ENCODE peak calls at places on chromosomes 11 and 22, in seven cellular contexts. D is fibroblast of lung, T is neural progenitor cell, O is A673, R is MM.1S, C is HCT116, U is GM23248. H is an unnamed sample.

GRCh38 chr11:18650859-18651557 is 16.9 kb upstream of the SPTY2D1 start:
- DNase-seq in D (peak; percentile 82), T (peak; percentile 64), O (peak; percentile 80), R (peak; percentile 78), C (peak; percentile 69), U (peak; percentile 66), H (no peak)

GRCh38 chr11:90134420-90135003 is at the start of gene NAALAD2:
- DNase-seq in D (peak; percentile 67), T (peak; percentile 86), O (peak; percentile 70), R (peak; percentile 42), C (no peak), U (peak; percentile 66), H (peak; percentile 18)

GRCh38 chr22:44389181-44389580 is 76.4 kb upstream of the SHISAL1 start:
- DNase-seq in D (no peak), T (no peak), O (no peak), R (no peak), C (no peak), U (no peak), H (no peak)

GRCh38 chr11:106001304-106002012 is 20.6 kb downstream of the MSANTD4 start:
- DNase-seq in D (no peak), T (no peak), O (no peak), R (no peak), C (no peak), U (peak; percentile 3), H (no peak)

GRCh38 chr11:30023037-30023436 is 6.2 kb upstream of the KCNA4 start:
- DNase-seq in D (no peak), T (no peak), O (no peak), R (no peak), C (no peak), U (no peak), H (no peak)

GRCh38 chr11:86990079-86990478 is 34.9 kb upstream of the FZD4 start:
- DNase-seq in D (peak; percentile 17), T (no peak), O (peak; percentile 60), R (no peak), C (no peak), U (peak; percentile 18), H (peak; percentile 26)

GRCh38 chr11:14179126-14179820 is 179.7 kb downstream of the RRAS2 start:
- DNase-seq in D (peak; percentile 97), T (no peak), O (no peak), R (no peak), C (no peak), U (peak; percentile 67), H (no peak)

GRCh38 chr11:61273151-61274078 is 21.7 kb downstream of the VWCE start:
- DNase-seq in D (no peak), T (no peak), O (no peak), R (no peak), C (no peak), U (no peak), H (no peak)

GRCh38 chr11:1574256-1575242 is 2.5 kb upstream of the DUSP8 start:
- DNase-seq in D (peak; percentile 49), T (peak; percentile 73), O (peak; percentile 30), R (peak; percentile 58), C (no peak), U (peak; percentile 74), H (no peak)

GRCh38 chr11:94897330-94897768 is 76.0 kb downstream of the CWC15 start:
- DNase-seq in D (peak; percentile 67), T (peak; percentile 56), O (peak; percentile 65), R (peak; percentile 44), C (peak; percentile 47), U (peak; percentile 56), H (peak; percentile 22)

DNA sequence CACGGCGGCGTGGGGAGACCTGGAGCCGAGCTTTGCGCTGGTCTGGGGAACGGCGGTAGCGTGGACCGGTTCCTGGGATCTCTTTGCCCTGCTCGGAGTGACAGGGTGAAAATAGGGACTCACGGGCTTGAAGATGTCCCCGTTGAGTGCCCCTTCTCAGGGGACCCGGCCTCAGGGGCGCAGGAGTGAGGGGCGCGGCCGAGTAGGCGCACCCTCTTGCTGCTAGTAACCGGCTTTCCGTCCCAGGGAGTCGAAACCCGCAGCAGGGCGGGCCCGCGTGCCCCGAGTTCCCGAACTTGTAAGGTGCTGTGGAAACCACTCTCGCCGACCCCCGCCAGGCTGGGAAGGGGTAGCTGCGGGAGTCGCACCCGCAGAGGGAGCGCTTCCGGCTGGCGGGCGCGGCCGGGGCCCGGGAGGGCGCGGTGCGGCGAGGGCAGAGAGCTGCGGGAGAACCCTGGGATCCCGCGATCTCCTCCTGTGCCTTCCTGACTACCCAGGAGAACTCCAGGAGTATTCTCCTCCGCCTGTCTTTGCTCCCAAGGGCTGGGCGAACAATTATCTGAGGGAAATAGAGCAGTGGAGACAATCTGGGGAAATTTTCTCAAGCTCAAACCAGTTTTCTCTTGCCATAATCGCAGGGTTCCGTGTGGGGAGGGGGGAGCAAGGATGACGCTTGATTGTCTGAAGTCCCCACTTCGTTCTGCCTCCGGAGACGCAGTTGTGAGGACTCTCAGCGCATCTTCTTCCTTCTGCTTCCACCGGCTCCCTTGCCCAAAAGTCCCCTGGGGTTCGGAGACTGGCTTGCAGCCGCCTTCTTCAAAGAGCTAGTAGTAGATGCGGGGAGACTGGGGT is 673 bp downstream of the NELL1 start:
- DNase-seq in D (no peak), T (peak; percentile 34), O (peak; percentile 10), R (no peak), C (no peak), U (no peak), H (no peak)
- TF ChIP-seq EZH2 in D (peak; percentile 37), T (peak; percentile 88), O (peak; percentile 75), R (no peak), C (no peak), U (peak; percentile 36), H (peak; percentile 80)

DNA sequence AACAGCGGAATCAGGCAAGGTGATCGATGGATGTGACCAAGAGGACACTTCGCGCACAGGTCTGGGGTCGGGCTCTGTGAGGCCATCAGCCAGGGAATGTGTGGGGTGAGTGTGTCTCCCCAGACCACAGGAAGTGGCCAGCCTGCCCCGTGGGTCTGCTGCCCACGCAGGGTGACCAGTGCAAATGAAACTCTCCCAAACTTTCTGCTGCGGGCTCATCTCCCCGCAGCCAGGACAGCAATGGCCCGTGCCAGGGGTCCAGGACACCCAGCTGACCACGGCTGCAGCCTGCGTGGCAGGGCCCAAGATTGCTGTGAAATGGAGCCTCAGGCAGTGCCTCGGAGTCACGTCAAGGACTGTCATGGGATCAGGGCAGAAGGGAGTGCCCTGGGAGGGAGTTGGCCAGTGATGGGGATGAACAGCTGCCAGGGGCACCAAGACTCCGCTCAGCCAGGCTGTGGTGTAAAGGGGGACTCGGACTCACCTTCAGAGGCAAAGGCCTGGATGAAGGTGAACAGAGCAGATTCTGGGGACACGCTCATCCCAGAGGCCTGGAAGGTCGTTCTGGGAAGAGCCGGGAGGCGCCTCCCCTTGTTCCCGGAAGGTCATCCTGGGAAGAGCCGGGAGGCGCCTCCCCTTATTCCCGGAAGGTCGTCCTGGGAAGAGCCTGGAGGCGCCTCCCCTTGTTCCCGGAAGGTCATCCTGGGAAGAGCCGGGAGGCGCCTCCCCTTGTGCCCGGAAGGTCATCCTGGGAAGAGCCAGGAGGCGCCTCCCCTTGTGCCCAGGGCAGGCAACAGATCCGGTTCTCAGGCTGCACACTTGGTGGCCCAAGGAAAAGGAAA is 252.6 kb downstream of the BRD1 start:
- DNase-seq in D (no peak), T (no peak), O (no peak), R (no peak), C (no peak), U (no peak), H (no peak)
- H3K9me3 ChIP-seq in D (no peaks in the 10 kb centered on the region), T (no peaks in the 10 kb centered on the region), O (no peaks in the 10 kb centered on the region), R (peaks cover 4% of the 10 kb centered on the region), C (no peaks in the 10 kb centered on the region), U (no peaks in the 10 kb centered on the region), H (peaks cover 3% of the 10 kb centered on the region)

GRCh38 chr22:20606041-20606783 is 98.8 kb downstream of the MED15 start:
- DNase-seq in D (peak; percentile 57), T (peak; percentile 84), O (peak; percentile 70), R (peak; percentile 81), C (peak; percentile 83), U (peak; percentile 76), H (peak; percentile 12)
- TF ChIP-seq EZH2 in D (no peak), T (no peak), O (no peak), R (no peak), C (no peak), U (no peak), H (no peak)

GRCh38 chr22:49156662-49157285 is 670.9 kb downstream of the BRD1 start:
- DNase-seq in D (no peak), T (no peak), O (no peak), R (no peak), C (no peak), U (no peak), H (no peak)
- H3K9me3 ChIP-seq in D (no peaks in the 10 kb centered on the region), T (no peaks in the 10 kb centered on the region), O (no peaks in the 10 kb centered on the region), R (no peaks in the 10 kb centered on the region), C (no peaks in the 10 kb centered on the region), U (no peaks in the 10 kb centered on the region), H (peaks cover 4% of the 10 kb centered on the region)

H was measured in astrocyte.